ENCODE peak calls at places on chromosomes 13 and 19, in five cellular contexts. G, V, N, C and I are unnamed samples.

GRCh38 chr19:33175886-33176669 is 18.1 kb upstream of the LRP3 start:
- DNase-seq in C (peak), V (peak), G (peak), N (no peak), I (no peak)

GRCh38 chr19:30783936-30784335 is 411.8 kb downstream of the ZNF536 start:
- DNase-seq in G (no peak), C (no peak), N (no peak), V (no peak), I (no peak)

GRCh38 chr19:39506944-39507714 is 7.8 kb upstream of the SELENOV start:
- DNase-seq in G (peak), C (no peak), N (no peak), V (peak), I (no peak)

GRCh38 chr19:33325920-33326319 is 23.6 kb upstream of the CEBPA start:
- DNase-seq in G (no peak), V (peak), C (peak), N (no peak), I (peak)

GRCh38 chr13:102978168-102978567 is 88.0 kb downstream of the SLC10A2 start:
- DNase-seq in N (no peak), V (no peak), G (no peak), C (no peak), I (no peak)

GRCh38 chr13:95296326-95296939 is 4.8 kb downstream of the ABCC4 start:
- DNase-seq in C (peak), N (no peak), V (no peak), G (peak), I (no peak)

GRCh38 chr13:45042539-45042938 is 53.2 kb downstream of the GPALPP1 start:
- DNase-seq in G (no peak), V (peak), N (no peak), C (no peak), I (no peak)

GRCh38 chr19:30342901-30343300 is 29.3 kb upstream of the ZNF536 start:
- DNase-seq in G (no peak), V (no peak), C (no peak), N (no peak), I (no peak)

GRCh38 chr13:43784491-43784890 is 2.3 kb downstream of the ENOX1 start:
- DNase-seq in C (no peak), N (no peak), G (no peak), V (no peak), I (no peak)

GRCh38 chr19:38695832-38696732 is 48.2 kb downstream of the CAPN12 start:
- DNase-seq in C (no peak), N (no peak), G (peak), V (no peak), I (no peak)

GRCh38 chr19:14494910-14495677 is 833 bp downstream of the GIPC1 start:
- DNase-seq in N (no peak), C (no peak), V (no peak), G (peak), I (no peak)

GRCh38 chr19:14699641-14700040 is 9.8 kb downstream of the ZNF333 start:
- DNase-seq in C (no peak), V (no peak), G (no peak), N (no peak), I (no peak)

GRCh38 chr19:6156033-6156432 is 20.6 kb downstream of the ACSBG2 start:
- DNase-seq in G (no peak), V (no peak), N (no peak), C (no peak), I (no peak)

GRCh38 chr19:18657590-18658365 is 20.9 kb downstream of the KLHL26 start:
- DNase-seq in G (peak), N (no peak), V (peak), C (peak), I (peak)

GRCh38 chr13:99263386-99263785 is 5.2 kb upstream of the GPR18 start:
- DNase-seq in V (no peak), G (no peak), N (no peak), C (no peak), I (no peak)

GRCh38 chr13:112871742-112872141 is 97.3 kb upstream of the MCF2L start:
- DNase-seq in G (no peak), N (no peak), V (no peak), C (peak), I (no peak)

GRCh38 chr13:77616027-77616426 is 80.5 kb downstream of the SCEL start:
- DNase-seq in N (no peak), C (no peak), V (no peak), G (no peak), I (no peak)

GRCh38 chr19:36182612-36183454 is 30.6 kb upstream of the COX7A1 start:
- DNase-seq in V (peak), N (no peak), C (no peak), G (no peak), I (no peak)

GRCh38 chr13:113589251-113589960 is 4.9 kb downstream of the TFDP1 start:
- DNase-seq in G (no peak), V (no peak), N (peak), C (peak), I (peak)

GRCh38 chr13:43846496-43846895 is 33.0 kb downstream of the CCDC122 start:
- DNase-seq in C (no peak), N (no peak), G (no peak), V (peak), I (no peak)

GRCh38 chr13:73740681-73741080 is 393.5 kb downstream of the KLF12 start:
- DNase-seq in N (no peak), C (no peak), V (peak), G (no peak), I (no peak)

GRCh38 chr19:48239582-48240141 is 16.1 kb downstream of the CARD8 start:
- DNase-seq in C (peak), N (no peak), V (peak), G (no peak), I (no peak)

GRCh38 chr19:4115050-4115817 is 8.7 kb downstream of the MAP2K2 start:
- DNase-seq in G (peak), V (no peak), N (peak), C (no peak), I (no peak)

GRCh38 chr13:93116809-93117208 is 109.8 kb upstream of the GPC6 start:
- DNase-seq in G (peak), C (no peak), V (no peak), N (no peak), I (no peak)

GRCh38 chr13:43107780-43108179 is 84.4 kb downstream of the DNAJC15 start:
- DNase-seq in G (no peak), C (no peak), N (no peak), V (no peak), I (no peak)

DNA sequence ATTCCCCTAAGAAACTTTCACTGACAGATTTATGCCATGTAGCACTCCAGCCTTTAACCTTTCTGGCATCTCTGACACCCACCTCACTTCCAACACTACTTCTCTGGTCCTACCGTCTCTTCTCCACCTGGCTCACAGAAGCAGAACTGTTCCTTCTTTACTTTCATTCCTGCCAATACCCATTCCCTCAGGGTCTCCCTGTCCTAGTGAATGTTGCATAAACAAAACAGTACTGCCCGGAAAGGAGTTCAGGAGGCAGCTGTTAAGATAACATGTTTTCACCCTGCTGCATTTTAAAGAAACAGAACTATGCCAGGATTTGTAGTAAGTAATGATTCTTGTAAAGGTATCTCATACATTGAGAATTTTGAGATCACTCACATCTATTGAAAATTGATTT is 135.9 kb upstream of the MIR17HG start:
- DNase-seq in N (no peak), G (no peak), V (no peak), C (no peak), I (no peak)
- H3K4me3 ChIP-seq in N (no peak), G (no peak), V (no peak), C (no peak), I (no peak)

GRCh38 chr19:7516878-7517277 is 975 bp downstream of the ZNF358 start:
- DNase-seq in G (peak), N (no peak), C (no peak), V (no peak), I (no peak)

GRCh38 chr19:7515471-7516226 is at the start of gene ZNF358:
- DNase-seq in N (no peak), C (peak), V (peak), G (peak), I (peak)

GRCh38 chr19:7513809-7514642 is 1.9 kb upstream of the ZNF358 start:
- DNase-seq in C (no peak), V (no peak), G (peak), N (no peak), I (no peak)

GRCh38 chr19:7516281-7516862 is 469 bp downstream of the ZNF358 start:
- DNase-seq in N (no peak), C (no peak), V (no peak), G (no peak), I (peak)

GRCh38 chr19:7515091-7515470 is 822 bp upstream of the ZNF358 start:
- DNase-seq in G (no peak), V (no peak), C (no peak), N (no peak), I (peak)
- H3K4me3 ChIP-seq in G (peak), V (peak), C (peak), N (no peak), I (peak)

GRCh38 chr13:51845574-51846318 is 769 bp upstream of the TMEM272 start:
- DNase-seq in C (no peak), N (no peak), V (no peak), G (no peak), I (no peak)
- H3K4me3 ChIP-seq in C (peak), N (no peak), V (no peak), G (no peak), I (no peak)

DNA sequence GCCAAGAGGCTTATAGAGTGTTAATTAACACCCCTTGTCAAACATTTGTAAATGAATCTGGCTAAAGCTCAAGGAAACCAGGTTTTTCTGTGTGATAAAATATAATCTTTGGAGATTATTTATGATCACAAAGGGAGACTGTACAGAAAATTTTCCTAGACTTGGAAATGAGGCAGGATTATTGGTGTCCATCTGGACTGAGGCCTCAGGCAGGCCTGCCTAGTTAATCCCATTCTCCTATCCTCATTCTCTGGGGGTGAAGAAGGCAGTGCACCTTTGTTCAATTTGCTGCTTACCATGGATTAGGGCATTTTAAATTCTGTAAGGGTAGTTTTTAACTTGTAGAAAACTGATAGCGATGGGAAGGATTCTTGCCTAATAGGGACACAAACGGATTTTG is 17.8 kb downstream of the KL start:
- DNase-seq in N (no peak), V (no peak), C (no peak), G (no peak), I (no peak)
- H3K4me3 ChIP-seq in N (no peak), V (no peak), C (no peak), G (no peak), I (no peak)

GRCh38 chr19:574658-575526 is 2.5 kb downstream of the BSG start:
- DNase-seq in C (no peak), G (no peak), N (peak), V (peak), I (no peak)
- H3K4me3 ChIP-seq in C (peak), G (peak), N (no peak), V (peak), I (peak)

GRCh38 chr19:8332976-8333770 is 9.9 kb downstream of the KANK3 start:
- DNase-seq in G (peak), N (no peak), V (no peak), C (peak), I (no peak)
- H3K4me3 ChIP-seq in G (no peak), N (no peak), V (no peak), C (peak), I (no peak)

GRCh38 chr19:53555352-53555751 is 17.4 kb downstream of the ZNF331 start:
- DNase-seq in G (no peak), C (no peak), V (no peak), N (no peak), I (no peak)
- H3K4me3 ChIP-seq in G (no peak), C (peak), V (peak), N (peak), I (peak)